ENCODE peak calls at places on chromosome 1, in seven cellular contexts. M is psoas muscle; Z is pancreas; J is left lobe of liver; Q is KBM-7; K is iris pigment epithelial cell; O is stimulated activated CD8-positive, alpha-beta memory T cell treated with anti-CD3 and anti-CD28 coated beads, Interleukin-7, amount 100 ng/mL, for 1 hour. W is an unnamed sample.

GRCh38 chr1:24990796-24991195 is 60.7 kb upstream of the RUNX3 start:
- DNase-seq in M (no peak), Z (no peak), J (no peak), Q (peak), K (no peak), O (no peak), W (no peak)

GRCh38 chr1:233183226-233184020 is 112.1 kb downstream of the PCNX2 start:
- DNase-seq in M (no peak), Z (no peak), J (no peak), Q (no peak), K (peak), O (no peak), W (no peak)

GRCh38 chr1:114043548-114043947 is 64.3 kb downstream of the OLFML3 start:
- DNase-seq in M (no peak), Z (no peak), J (no peak), Q (no peak), K (no peak), O (no peak), W (no peak)

GRCh38 chr1:25844485-25845337 is 14.5 kb downstream of the AUNIP start:
- DNase-seq in M (no peak), Z (no peak), J (no peak), Q (no peak), K (no peak), O (no peak), W (no peak)

GRCh38 chr1:28822779-28823178 is 10.8 kb downstream of the OPRD1 start:
- DNase-seq in M (no peak), Z (no peak), J (no peak), Q (no peak), K (no peak), O (no peak), W (no peak)

GRCh38 chr1:26177182-26177684 is at the start of gene CNKSR1:
- DNase-seq in M (no peak), Z (peak), J (no peak), Q (no peak), K (no peak), O (no peak), W (no peak)

GRCh38 chr1:100463809-100464424 is 74.0 kb upstream of the GPR88 start:
- DNase-seq in M (peak), Z (peak), J (peak), Q (peak), K (peak), O (no peak), W (peak)

GRCh38 chr1:245242989-245243388 is 88.2 kb downstream of the KIF26B start:
- DNase-seq in M (no peak), Z (no peak), J (no peak), Q (no peak), K (no peak), O (no peak), W (no peak)

GRCh38 chr1:53195913-53196484 is 625 bp upstream of the CPT2 start:
- DNase-seq in M (no peak), Z (no peak), J (peak), Q (no peak), K (no peak), O (no peak), W (no peak)

GRCh38 chr1:27559466-27560030 is 44.4 kb downstream of the AHDC1 start:
- DNase-seq in M (no peak), Z (no peak), J (no peak), Q (no peak), K (no peak), O (no peak), W (no peak)

GRCh38 chr1:99634971-99635624 is 10.8 kb upstream of the PALMD start:
- DNase-seq in M (no peak), Z (no peak), J (no peak), Q (no peak), K (no peak), O (no peak), W (no peak)

GRCh38 chr1:36453600-36454388 is 3.5 kb upstream of the OSCP1 start:
- DNase-seq in M (no peak), Z (no peak), J (no peak), Q (no peak), K (no peak), O (no peak), W (no peak)

GRCh38 chr1:33176362-33176850 is 5.4 kb downstream of the TRIM62 start:
- DNase-seq in M (peak), Z (no peak), J (peak), Q (no peak), K (peak), O (no peak), W (no peak)

GRCh38 chr1:15027515-15027948 is 126.0 kb upstream of the TMEM51 start:
- DNase-seq in M (peak), Z (peak), J (peak), Q (peak), K (peak), O (no peak), W (peak)

GRCh38 chr1:113320972-113321680 is 69.2 kb upstream of the MAGI3 start:
- DNase-seq in M (no peak), Z (no peak), J (no peak), Q (no peak), K (peak), O (no peak), W (no peak)

GRCh38 chr1:244212792-244213475 is 161.9 kb downstream of the ZBTB18 start:
- DNase-seq in M (no peak), Z (no peak), J (no peak), Q (no peak), K (peak), O (no peak), W (no peak)

GRCh38 chr1:155080250-155081228 is 1.9 kb downstream of the EFNA3 start:
- DNase-seq in M (no peak), Z (peak), J (no peak), Q (peak), K (no peak), O (no peak), W (no peak)

GRCh38 chr1:164617607-164618564 is 58.9 kb downstream of the PBX1 start:
- DNase-seq in M (no peak), Z (no peak), J (no peak), Q (peak), K (peak), O (no peak), W (no peak)

GRCh38 chr1:174198192-174198591 is 38.9 kb downstream of the RABGAP1L start:
- DNase-seq in M (no peak), Z (no peak), J (no peak), Q (no peak), K (no peak), O (no peak), W (no peak)

GRCh38 chr1:224406216-224406615 is 28.4 kb downstream of the WDR26 start:
- DNase-seq in M (no peak), Z (no peak), J (no peak), Q (no peak), K (no peak), O (no peak), W (no peak)